ENCODE peak calls at places on chromosomes 3 and 15, in six cellular contexts. One of them, this sample, is unnamed.

GRCh38 chr3:15512173-15512572 is 9.3 kb downstream of the COLQ start:
- DNase-seq in HepG2: no peak
- DNase-seq in prostate gland: no peak
- DNase-seq in stomach: peak; percentile 69
- DNase-seq in breast epithelium: no peak
- DNase-seq in K562: no peak
- DNase-seq in this sample: peak; percentile 79

GRCh38 chr3:39126532-39127071 is 19.1 kb downstream of the TTC21A start:
- DNase-seq in prostate gland: no peak
- DNase-seq in breast epithelium: peak; percentile 20
- DNase-seq in HepG2: peak; percentile 56
- DNase-seq in stomach: no peak
- DNase-seq in K562: peak; percentile 62
- DNase-seq in this sample: peak; percentile 70

GRCh38 chr3:72329354-72329753 is 518.9 kb downstream of the SHQ1 start:
- DNase-seq in HepG2: no peak
- DNase-seq in breast epithelium: no peak
- DNase-seq in prostate gland: no peak
- DNase-seq in stomach: no peak
- DNase-seq in K562: no peak
- DNase-seq in this sample: peak; percentile 77

GRCh38 chr3:193857996-193858395 is 265.0 kb downstream of the OPA1 start:
- DNase-seq in HepG2: no peak
- DNase-seq in K562: no peak
- DNase-seq in stomach: no peak
- DNase-seq in breast epithelium: no peak
- DNase-seq in prostate gland: peak; percentile 39
- DNase-seq in this sample: peak; percentile 71

GRCh38 chr15:32718082-32718821 is 448 bp downstream of the GREM1 start:
- DNase-seq in stomach: no peak
- DNase-seq in breast epithelium: no peak
- DNase-seq in HepG2: no peak
- DNase-seq in prostate gland: no peak
- DNase-seq in K562: no peak
- DNase-seq in this sample: no peak

GRCh38 chr3:141410408-141410807 is 42.1 kb downstream of the ZBTB38 start:
- DNase-seq in breast epithelium: no peak
- DNase-seq in HepG2: no peak
- DNase-seq in prostate gland: no peak
- DNase-seq in stomach: no peak
- DNase-seq in K562: no peak
- DNase-seq in this sample: peak; percentile 86

GRCh38 chr15:80246425-80246894 is 5.6 kb downstream of the CTXND1 start:
- DNase-seq in breast epithelium: no peak
- DNase-seq in prostate gland: no peak
- DNase-seq in HepG2: peak; percentile 89
- DNase-seq in stomach: peak; percentile 50
- DNase-seq in K562: no peak
- DNase-seq in this sample: peak; percentile 55

GRCh38 chr3:99951701-99952100 is 134.0 kb downstream of the CMSS1 start:
- DNase-seq in K562: no peak
- DNase-seq in prostate gland: no peak
- DNase-seq in HepG2: no peak
- DNase-seq in breast epithelium: no peak
- DNase-seq in stomach: no peak
- DNase-seq in this sample: no peak

GRCh38 chr3:63940389-63940757 is 28.2 kb upstream of the SCAANT1 start:
- DNase-seq in stomach: no peak
- DNase-seq in HepG2: no peak
- DNase-seq in K562: no peak
- DNase-seq in breast epithelium: no peak
- DNase-seq in prostate gland: no peak
- DNase-seq in this sample: no peak

GRCh38 chr3:43497405-43497804 is 124.4 kb downstream of the ANO10 start:
- DNase-seq in stomach: no peak
- DNase-seq in breast epithelium: no peak
- DNase-seq in HepG2: no peak
- DNase-seq in prostate gland: no peak
- DNase-seq in K562: no peak
- DNase-seq in this sample: no peak

GRCh38 chr3:114686624-114687023 is 392.8 kb downstream of the TIGIT start:
- DNase-seq in stomach: no peak
- DNase-seq in prostate gland: no peak
- DNase-seq in K562: no peak
- DNase-seq in breast epithelium: no peak
- DNase-seq in HepG2: no peak
- DNase-seq in this sample: no peak

GRCh38 chr3:160163259-160163878 is 61.9 kb upstream of the C3orf80 start:
- DNase-seq in HepG2: peak; percentile 4
- DNase-seq in breast epithelium: no peak
- DNase-seq in prostate gland: no peak
- DNase-seq in stomach: no peak
- DNase-seq in K562: no peak
- DNase-seq in this sample: no peak

GRCh38 chr3:13536832-13537231 is 12.1 kb upstream of the FBLN2 start:
- DNase-seq in stomach: no peak
- DNase-seq in prostate gland: no peak
- DNase-seq in breast epithelium: no peak
- DNase-seq in K562: no peak
- DNase-seq in HepG2: no peak
- DNase-seq in this sample: no peak

GRCh38 chr3:45751537-45752242 is 44.6 kb downstream of the SLC6A20 start:
- DNase-seq in K562: no peak
- DNase-seq in HepG2: peak; percentile 27
- DNase-seq in breast epithelium: no peak
- DNase-seq in prostate gland: no peak
- DNase-seq in stomach: no peak
- DNase-seq in this sample: no peak

GRCh38 chr3:188993140-188993539 is 178.6 kb upstream of the TPRG1 start:
- DNase-seq in K562: no peak
- DNase-seq in stomach: no peak
- DNase-seq in prostate gland: no peak
- DNase-seq in HepG2: no peak
- DNase-seq in breast epithelium: no peak
- DNase-seq in this sample: no peak

GRCh38 chr15:98955980-98956723 is 51.4 kb downstream of the PGPEP1L start:
- DNase-seq in stomach: no peak
- DNase-seq in breast epithelium: no peak
- DNase-seq in HepG2: no peak
- DNase-seq in prostate gland: no peak
- DNase-seq in K562: no peak
- DNase-seq in this sample: no peak

GRCh38 chr15:40398413-40398873 is 7.2 kb upstream of the IVD start:
- DNase-seq in HepG2: no peak
- DNase-seq in prostate gland: no peak
- DNase-seq in stomach: no peak
- DNase-seq in K562: no peak
- DNase-seq in breast epithelium: no peak
- DNase-seq in this sample: no peak

GRCh38 chr3:117874028-117874765 is 1160.4 kb downstream of the IGSF11 start:
- DNase-seq in K562: no peak
- DNase-seq in HepG2: no peak
- DNase-seq in breast epithelium: no peak
- DNase-seq in stomach: no peak
- DNase-seq in prostate gland: no peak
- DNase-seq in this sample: no peak

GRCh38 chr3:4597204-4597985 is 104.2 kb downstream of the ITPR1 start:
- DNase-seq in breast epithelium: no peak
- DNase-seq in HepG2: no peak
- DNase-seq in K562: no peak
- DNase-seq in prostate gland: no peak
- DNase-seq in stomach: no peak
- DNase-seq in this sample: no peak

GRCh38 chr3:115275897-115276296 is 128.8 kb upstream of the ZBTB20 start:
- DNase-seq in HepG2: no peak
- DNase-seq in stomach: no peak
- DNase-seq in breast epithelium: no peak
- DNase-seq in prostate gland: no peak
- DNase-seq in K562: no peak
- DNase-seq in this sample: no peak

GRCh38 chr3:141345528-141345927 is 22.8 kb upstream of the ZBTB38 start:
- DNase-seq in prostate gland: no peak
- DNase-seq in breast epithelium: no peak
- DNase-seq in HepG2: no peak
- DNase-seq in K562: no peak
- DNase-seq in stomach: no peak
- DNase-seq in this sample: no peak

GRCh38 chr3:184345678-184346144 is 8.3 kb downstream of the FAM131A start:
- DNase-seq in prostate gland: peak; percentile 73
- DNase-seq in HepG2: peak; percentile 84
- DNase-seq in K562: peak; percentile 82
- DNase-seq in stomach: peak; percentile 66
- DNase-seq in breast epithelium: peak; percentile 68
- DNase-seq in this sample: no peak

GRCh38 chr15:93826798-93827197 is 404.6 kb upstream of the MCTP2 start:
- DNase-seq in K562: no peak
- DNase-seq in stomach: no peak
- DNase-seq in prostate gland: peak; percentile 13
- DNase-seq in HepG2: no peak
- DNase-seq in breast epithelium: no peak
- DNase-seq in this sample: no peak

GRCh38 chr3:171783086-171783485 is 27.2 kb downstream of the PLD1 start:
- DNase-seq in prostate gland: no peak
- DNase-seq in stomach: no peak
- DNase-seq in K562: no peak
- DNase-seq in breast epithelium: no peak
- DNase-seq in HepG2: no peak
- DNase-seq in this sample: no peak

GRCh38 chr3:169075710-169076109 is 587.8 kb downstream of the MECOM start:
- DNase-seq in HepG2: no peak
- DNase-seq in K562: no peak
- DNase-seq in breast epithelium: no peak
- DNase-seq in prostate gland: no peak
- DNase-seq in stomach: no peak
- DNase-seq in this sample: no peak
- TF ChIP-seq POLR2A in HepG2: no peak
- TF ChIP-seq POLR2A in K562: no peak
- TF ChIP-seq POLR2A in breast epithelium: no peak
- TF ChIP-seq POLR2A in prostate gland: no peak
- TF ChIP-seq POLR2A in stomach: no peak
- TF ChIP-seq POLR2A in this sample: no peak

DNA sequence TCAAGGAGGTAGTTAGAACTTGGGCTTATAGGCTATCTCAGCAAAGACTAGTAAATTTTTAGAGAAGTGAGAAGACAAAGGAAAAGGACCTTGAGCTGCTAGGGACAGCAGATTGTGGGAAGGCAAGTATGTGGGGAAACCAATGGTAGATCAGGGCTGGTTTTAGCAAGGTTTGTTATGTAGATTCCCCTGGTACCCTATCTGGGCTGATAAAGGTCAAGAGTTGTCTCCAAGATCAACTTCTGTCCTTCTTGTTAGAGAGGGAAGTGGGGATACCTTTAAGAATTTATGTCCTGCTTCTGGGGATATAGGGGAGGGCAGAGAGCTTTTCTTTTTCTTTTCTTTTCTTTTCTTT is 28.9 kb downstream of the KAT2B start:
- DNase-seq in stomach: no peak
- DNase-seq in HepG2: no peak
- DNase-seq in K562: no peak
- DNase-seq in breast epithelium: no peak
- DNase-seq in prostate gland: no peak
- DNase-seq in this sample: no peak
- TF ChIP-seq POLR2AphosphoS5 in stomach: no peak
- TF ChIP-seq POLR2AphosphoS5 in HepG2: no peak
- TF ChIP-seq POLR2AphosphoS5 in K562: no peak
- TF ChIP-seq POLR2AphosphoS5 in breast epithelium: no peak
- TF ChIP-seq POLR2AphosphoS5 in prostate gland: no peak
- TF ChIP-seq POLR2AphosphoS5 in this sample: no peak

GRCh38 chr3:97996988-97997387 is 24.8 kb upstream of the RIOX2 start:
- DNase-seq in breast epithelium: no peak
- DNase-seq in prostate gland: no peak
- DNase-seq in K562: no peak
- DNase-seq in HepG2: no peak
- DNase-seq in stomach: no peak
- DNase-seq in this sample: no peak
- TF ChIP-seq POLR2A in breast epithelium: no peak
- TF ChIP-seq POLR2A in prostate gland: no peak
- TF ChIP-seq POLR2A in K562: no peak
- TF ChIP-seq POLR2A in HepG2: no peak
- TF ChIP-seq POLR2A in stomach: no peak
- TF ChIP-seq POLR2A in this sample: no peak

GRCh38 chr3:47846880-47847248 is 43.9 kb downstream of the DHX30 start:
- DNase-seq in K562: no peak
- DNase-seq in stomach: no peak
- DNase-seq in HepG2: no peak
- DNase-seq in breast epithelium: no peak
- DNase-seq in prostate gland: no peak
- DNase-seq in this sample: no peak
- TF ChIP-seq POLR2AphosphoS5 in K562: peak; percentile 16
- TF ChIP-seq POLR2AphosphoS5 in stomach: no peak
- TF ChIP-seq POLR2AphosphoS5 in HepG2: no peak
- TF ChIP-seq POLR2AphosphoS5 in breast epithelium: no peak
- TF ChIP-seq POLR2AphosphoS5 in prostate gland: no peak
- TF ChIP-seq POLR2AphosphoS5 in this sample: no peak

GRCh38 chr3:168796339-168796738 is 700.6 kb upstream of the GOLIM4 start:
- DNase-seq in stomach: no peak
- DNase-seq in K562: no peak
- DNase-seq in prostate gland: no peak
- DNase-seq in breast epithelium: no peak
- DNase-seq in HepG2: no peak
- DNase-seq in this sample: no peak

GRCh38 chr3:168794427-168794826 is 698.7 kb upstream of the GOLIM4 start:
- DNase-seq in stomach: no peak
- DNase-seq in HepG2: no peak
- DNase-seq in prostate gland: no peak
- DNase-seq in breast epithelium: no peak
- DNase-seq in K562: no peak
- DNase-seq in this sample: no peak
- TF ChIP-seq POLR2A in stomach: no peak
- TF ChIP-seq POLR2A in HepG2: no peak
- TF ChIP-seq POLR2A in prostate gland: no peak
- TF ChIP-seq POLR2A in breast epithelium: no peak
- TF ChIP-seq POLR2A in K562: no peak
- TF ChIP-seq POLR2A in this sample: no peak

DNA sequence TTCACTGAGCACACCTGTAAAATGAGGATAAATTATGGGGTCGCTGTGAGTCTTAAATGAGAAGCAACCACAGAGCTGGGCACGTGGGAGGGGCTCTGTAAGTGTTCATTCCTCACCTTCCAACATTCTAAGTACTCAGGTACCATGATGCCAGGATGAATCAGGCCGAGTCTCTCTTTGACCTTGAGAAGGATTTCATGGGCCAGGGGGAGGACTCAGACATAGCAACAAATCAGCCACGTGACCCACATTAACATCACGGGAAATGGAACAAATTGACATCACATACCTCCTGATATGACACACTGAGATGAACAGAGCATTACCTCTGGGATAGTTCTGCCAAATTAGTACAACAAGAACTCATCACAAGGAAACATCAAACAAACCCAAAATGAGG is 35.2 kb upstream of the USP3 start:
- DNase-seq in breast epithelium: no peak
- DNase-seq in HepG2: no peak
- DNase-seq in prostate gland: no peak
- DNase-seq in K562: no peak
- DNase-seq in stomach: no peak
- DNase-seq in this sample: no peak
- TF ChIP-seq POLR2AphosphoS5 in breast epithelium: no peak
- TF ChIP-seq POLR2AphosphoS5 in HepG2: no peak
- TF ChIP-seq POLR2AphosphoS5 in prostate gland: no peak
- TF ChIP-seq POLR2AphosphoS5 in K562: no peak
- TF ChIP-seq POLR2AphosphoS5 in stomach: no peak
- TF ChIP-seq POLR2AphosphoS5 in this sample: no peak